ENCODE peak calls at places on chromosomes 16 and 17, in four cellular contexts. One of them, this sample, is unnamed. For H3K27me3, the result is how much of the 10 kb centered on the place peaks cover.

GRCh38 chr16:1890024-1890700 is 18.2 kb upstream of the MEIOB start:
- DNase-seq in dorsolateral prefrontal cortex: no peak
- DNase-seq in uterus: no peak
- DNase-seq in IMR-90: no peak
- DNase-seq in this sample: no peak

GRCh38 chr16:15790458-15790857 is 66.4 kb downstream of the MYH11 start:
- DNase-seq in dorsolateral prefrontal cortex: no peak
- DNase-seq in uterus: no peak
- DNase-seq in IMR-90: no peak
- DNase-seq in this sample: no peak

GRCh38 chr16:48024042-48024441 is 131.8 kb downstream of the ABCC12 start:
- DNase-seq in dorsolateral prefrontal cortex: no peak
- DNase-seq in uterus: no peak
- DNase-seq in IMR-90: no peak
- DNase-seq in this sample: no peak

GRCh38 chr17:11628374-11628773 is 30.1 kb downstream of the DNAH9 start:
- DNase-seq in dorsolateral prefrontal cortex: no peak
- DNase-seq in uterus: no peak
- DNase-seq in IMR-90: no peak
- DNase-seq in this sample: no peak

GRCh38 chr16:56242740-56243139 is 51.5 kb downstream of the GNAO1 start:
- DNase-seq in dorsolateral prefrontal cortex: no peak
- DNase-seq in uterus: no peak
- DNase-seq in IMR-90: no peak
- DNase-seq in this sample: no peak

GRCh38 chr17:70278846-70279465 is 109.6 kb downstream of the KCNJ2 start:
- DNase-seq in dorsolateral prefrontal cortex: no peak
- DNase-seq in uterus: no peak
- DNase-seq in IMR-90: peak
- DNase-seq in this sample: no peak

GRCh38 chr17:83119987-83120864 is 40.8 kb downstream of the METRNL start:
- DNase-seq in dorsolateral prefrontal cortex: no peak
- DNase-seq in uterus: no peak
- DNase-seq in IMR-90: no peak
- DNase-seq in this sample: no peak

GRCh38 chr17:77654861-77655260 is 303.6 kb upstream of the TNRC6C start:
- DNase-seq in dorsolateral prefrontal cortex: no peak
- DNase-seq in uterus: no peak
- DNase-seq in IMR-90: no peak
- DNase-seq in this sample: no peak

GRCh38 chr17:62109378-62109902 is 44.4 kb upstream of the MED13 start:
- DNase-seq in dorsolateral prefrontal cortex: no peak
- DNase-seq in uterus: no peak
- DNase-seq in IMR-90: peak
- DNase-seq in this sample: no peak

GRCh38 chr17:11330871-11331270 is 89.9 kb downstream of the SHISA6 start:
- DNase-seq in dorsolateral prefrontal cortex: no peak
- DNase-seq in uterus: peak
- DNase-seq in IMR-90: peak
- DNase-seq in this sample: no peak

GRCh38 chr16:81532491-81533174 is 88.0 kb downstream of the CMIP start:
- DNase-seq in dorsolateral prefrontal cortex: peak
- DNase-seq in uterus: no peak
- DNase-seq in IMR-90: no peak
- DNase-seq in this sample: no peak

GRCh38 chr17:6070895-6071511 is 824 bp downstream of the WSCD1 start:
- DNase-seq in dorsolateral prefrontal cortex: peak
- DNase-seq in uterus: no peak
- DNase-seq in IMR-90: no peak
- DNase-seq in this sample: no peak

GRCh38 chr17:47994714-47995113 is 23.8 kb downstream of the CDK5RAP3 start:
- DNase-seq in dorsolateral prefrontal cortex: no peak
- DNase-seq in uterus: no peak
- DNase-seq in IMR-90: no peak
- DNase-seq in this sample: no peak

GRCh38 chr17:57589151-57590034 is 155.7 kb downstream of the CCDC182 start:
- DNase-seq in dorsolateral prefrontal cortex: no peak
- DNase-seq in uterus: no peak
- DNase-seq in IMR-90: no peak
- DNase-seq in this sample: no peak

GRCh38 chr17:34895388-34895787 is 65.9 kb downstream of the CCT6B start:
- DNase-seq in dorsolateral prefrontal cortex: no peak
- DNase-seq in uterus: no peak
- DNase-seq in IMR-90: no peak
- DNase-seq in this sample: no peak

GRCh38 chr17:35003778-35004177 is 23.5 kb downstream of the LIG3 start:
- DNase-seq in dorsolateral prefrontal cortex: no peak
- DNase-seq in uterus: no peak
- DNase-seq in IMR-90: no peak
- DNase-seq in this sample: no peak

GRCh38 chr17:51088287-51088686 is 32.4 kb downstream of the SPAG9 start:
- DNase-seq in dorsolateral prefrontal cortex: no peak
- DNase-seq in uterus: no peak
- DNase-seq in IMR-90: no peak
- DNase-seq in this sample: no peak

GRCh38 chr17:78621720-78622490 is 44.7 kb upstream of the DNAH17 start:
- DNase-seq in dorsolateral prefrontal cortex: no peak
- DNase-seq in uterus: no peak
- DNase-seq in IMR-90: no peak
- DNase-seq in this sample: no peak

GRCh38 chr16:50584033-50584722 is 36.0 kb downstream of the NKD1 start:
- DNase-seq in dorsolateral prefrontal cortex: no peak
- DNase-seq in uterus: no peak
- DNase-seq in IMR-90: no peak
- DNase-seq in this sample: no peak

GRCh38 chr17:61410555-61411089 is 11.0 kb downstream of the TBX2 start:
- DNase-seq in dorsolateral prefrontal cortex: peak
- DNase-seq in uterus: peak
- DNase-seq in IMR-90: peak
- DNase-seq in this sample: peak

GRCh38 chr17:11893862-11894261 is 103.4 kb downstream of the ZNF18 start:
- DNase-seq in dorsolateral prefrontal cortex: no peak
- DNase-seq in uterus: no peak
- DNase-seq in IMR-90: no peak
- DNase-seq in this sample: no peak

GRCh38 chr16:58684354-58685083 is at the start of gene SLC38A7:
- DNase-seq in dorsolateral prefrontal cortex: peak
- DNase-seq in uterus: peak
- DNase-seq in IMR-90: peak
- DNase-seq in this sample: peak

GRCh38 chr17:58300336-58300735 is 19.6 kb upstream of the MPO start:
- DNase-seq in dorsolateral prefrontal cortex: no peak
- DNase-seq in uterus: no peak
- DNase-seq in IMR-90: no peak
- DNase-seq in this sample: no peak

GRCh38 chr16:30000768-30001631 is 5.0 kb downstream of the INO80E start:
- DNase-seq in dorsolateral prefrontal cortex: no peak
- DNase-seq in uterus: no peak
- DNase-seq in IMR-90: no peak
- DNase-seq in this sample: no peak

GRCh38 chr16:78729687-78730086 is 630.2 kb downstream of the WWOX start:
- DNase-seq in dorsolateral prefrontal cortex: no peak
- DNase-seq in uterus: no peak
- DNase-seq in IMR-90: no peak
- DNase-seq in this sample: no peak

GRCh38 chr17:52828621-52829020 is 670.1 kb upstream of the CA10 start:
- DNase-seq in dorsolateral prefrontal cortex: no peak
- DNase-seq in uterus: no peak
- DNase-seq in IMR-90: no peak
- DNase-seq in this sample: no peak

GRCh38 chr17:27295945-27296344 is 2.0 kb downstream of the WSB1 start:
- DNase-seq in dorsolateral prefrontal cortex: no peak
- DNase-seq in uterus: no peak
- DNase-seq in IMR-90: no peak
- DNase-seq in this sample: no peak

GRCh38 chr17:44502598-44503079 is 567 bp downstream of the GPATCH8 start:
- DNase-seq in dorsolateral prefrontal cortex: no peak
- DNase-seq in uterus: no peak
- DNase-seq in IMR-90: peak
- DNase-seq in this sample: no peak

GRCh38 chr17:50345443-50346312 is at the start of gene XYLT2:
- DNase-seq in dorsolateral prefrontal cortex: peak
- DNase-seq in uterus: peak
- DNase-seq in IMR-90: peak
- DNase-seq in this sample: peak

GRCh38 chr17:63193827-63194226 is 227.8 kb downstream of the TANC2 start:
- DNase-seq in dorsolateral prefrontal cortex: no peak
- DNase-seq in uterus: no peak
- DNase-seq in IMR-90: no peak
- DNase-seq in this sample: no peak

GRCh38 chr17:63191610-63192009 is 225.6 kb downstream of the TANC2 start:
- DNase-seq in dorsolateral prefrontal cortex: no peak
- DNase-seq in uterus: no peak
- DNase-seq in IMR-90: no peak
- DNase-seq in this sample: no peak

DNA sequence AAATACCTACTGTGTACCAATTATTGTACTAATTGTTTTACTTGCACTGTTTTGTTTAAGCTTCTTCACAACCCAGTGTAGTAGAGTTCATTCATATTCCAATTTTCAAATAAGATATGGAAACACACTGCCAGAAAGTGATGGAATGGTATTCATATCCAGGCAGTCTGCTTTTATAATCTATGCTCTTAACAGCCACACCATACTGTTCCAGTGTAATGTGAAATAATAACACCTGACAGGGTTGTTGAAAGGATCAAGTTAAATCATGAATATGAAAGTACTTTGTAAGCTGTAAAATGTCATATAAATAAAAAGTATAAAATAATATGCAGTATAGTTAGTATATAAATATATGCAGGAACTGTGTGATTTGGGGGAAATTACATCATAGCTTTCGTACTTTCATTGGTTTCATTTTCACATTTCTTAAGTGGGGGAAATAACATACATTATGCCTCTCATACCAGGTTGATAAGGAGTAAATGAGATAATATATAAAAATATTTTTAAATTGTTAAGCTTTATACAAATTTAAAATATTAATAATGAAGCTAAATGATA is 230.8 kb downstream of the TANC2 start:
- DNase-seq in dorsolateral prefrontal cortex: no peak
- DNase-seq in uterus: no peak
- DNase-seq in IMR-90: no peak
- DNase-seq in this sample: no peak
- H3K4me3 ChIP-seq in dorsolateral prefrontal cortex: peak
- H3K4me3 ChIP-seq in uterus: no peak
- H3K4me3 ChIP-seq in IMR-90: no peak
- H3K4me3 ChIP-seq in this sample: no peak

GRCh38 chr17:10170233-10170632 is 28.2 kb downstream of the GAS7 start:
- DNase-seq in dorsolateral prefrontal cortex: no peak
- DNase-seq in uterus: no peak
- DNase-seq in IMR-90: no peak
- DNase-seq in this sample: no peak

GRCh38 chr17:10171581-10171981 is 26.8 kb downstream of the GAS7 start:
- DNase-seq in dorsolateral prefrontal cortex: no peak
- DNase-seq in uterus: no peak
- DNase-seq in IMR-90: peak
- DNase-seq in this sample: no peak

GRCh38 chr17:10172778-10173177 is 25.6 kb downstream of the GAS7 start:
- DNase-seq in dorsolateral prefrontal cortex: no peak
- DNase-seq in uterus: no peak
- DNase-seq in IMR-90: no peak
- DNase-seq in this sample: no peak

GRCh38 chr17:10172241-10172741 is 26.1 kb downstream of the GAS7 start:
- DNase-seq in dorsolateral prefrontal cortex: no peak
- DNase-seq in uterus: no peak
- DNase-seq in IMR-90: peak
- DNase-seq in this sample: no peak

GRCh38 chr17:10171057-10171456 is 27.3 kb downstream of the GAS7 start:
- DNase-seq in dorsolateral prefrontal cortex: peak
- DNase-seq in uterus: peak
- DNase-seq in IMR-90: no peak
- DNase-seq in this sample: no peak
- H3K27ac ChIP-seq in dorsolateral prefrontal cortex: peak
- H3K27ac ChIP-seq in uterus: peak
- H3K27ac ChIP-seq in IMR-90: no peak
- H3K27ac ChIP-seq in this sample: no peak

GRCh38 chr17:37737081-37737480 is 7.8 kb downstream of the HNF1B start:
- DNase-seq in dorsolateral prefrontal cortex: no peak
- DNase-seq in uterus: no peak
- DNase-seq in IMR-90: no peak
- DNase-seq in this sample: no peak
- H3K27me3 ChIP-seq in dorsolateral prefrontal cortex: half or more
- H3K27me3 ChIP-seq in uterus: under half
- H3K27me3 ChIP-seq in IMR-90: under half
- H3K27me3 ChIP-seq in this sample: under half

GRCh38 chr16:17520567-17520966 is 49.8 kb upstream of the XYLT1 start:
- DNase-seq in dorsolateral prefrontal cortex: no peak
- DNase-seq in uterus: no peak
- DNase-seq in IMR-90: peak
- DNase-seq in this sample: no peak
- H3K4me3 ChIP-seq in dorsolateral prefrontal cortex: no peak
- H3K4me3 ChIP-seq in uterus: no peak
- H3K4me3 ChIP-seq in IMR-90: no peak
- H3K4me3 ChIP-seq in this sample: no peak

DNA sequence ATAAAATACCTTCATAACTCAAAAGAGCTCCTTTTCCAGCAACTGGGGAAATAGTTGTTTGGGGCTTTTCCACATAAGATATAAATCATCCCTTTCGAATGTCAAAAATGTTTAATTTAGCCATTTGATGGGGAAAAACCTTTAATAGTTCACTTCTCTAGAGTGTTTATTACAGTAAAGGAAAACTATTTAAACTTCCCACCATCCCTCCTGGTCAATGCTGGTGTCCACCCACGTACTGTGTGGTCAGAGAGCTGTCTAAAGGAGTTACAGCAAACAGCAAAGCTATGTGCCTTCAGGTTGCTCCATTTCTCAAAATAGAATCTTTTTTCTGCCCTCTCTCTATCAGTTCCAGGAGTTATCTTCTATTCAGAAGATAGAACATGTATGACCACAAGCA is 33.5 kb downstream of the KANSL1 start:
- DNase-seq in dorsolateral prefrontal cortex: no peak
- DNase-seq in uterus: no peak
- DNase-seq in IMR-90: peak
- DNase-seq in this sample: no peak
- H3K27ac ChIP-seq in dorsolateral prefrontal cortex: no peak
- H3K27ac ChIP-seq in uterus: peak
- H3K27ac ChIP-seq in IMR-90: no peak
- H3K27ac ChIP-seq in this sample: no peak

This sample was measured in CD8-positive, alpha-beta T cell.